ENCODE peak calls at places on chromosomes 6 and 20, in nine cellular contexts. One of them, this sample, is unnamed.

GRCh38 chr20:63206878-63207277 is 9.1 kb downstream of the YTHDF1 start:
- DNase-seq in brain microvascular endothelial cell: no peak
- DNase-seq in testis: peak
- DNase-seq in kidney: peak
- DNase-seq in transverse colon: no peak
- DNase-seq in uterus: no peak
- DNase-seq in AG04450: no peak
- DNase-seq in cardiac muscle cell: no peak
- DNase-seq in lower lobe of right lung: no peak
- DNase-seq in this sample: no peak

GRCh38 chr6:145809211-145809610 is 5.4 kb downstream of the FBXO30 start:
- DNase-seq in brain microvascular endothelial cell: no peak
- DNase-seq in testis: no peak
- DNase-seq in kidney: no peak
- DNase-seq in transverse colon: no peak
- DNase-seq in uterus: no peak
- DNase-seq in AG04450: no peak
- DNase-seq in cardiac muscle cell: no peak
- DNase-seq in lower lobe of right lung: no peak
- DNase-seq in this sample: no peak

GRCh38 chr6:90701146-90701781 is 114.4 kb upstream of the MAP3K7 start:
- DNase-seq in brain microvascular endothelial cell: no peak
- DNase-seq in testis: no peak
- DNase-seq in kidney: no peak
- DNase-seq in transverse colon: no peak
- DNase-seq in uterus: no peak
- DNase-seq in AG04450: no peak
- DNase-seq in cardiac muscle cell: no peak
- DNase-seq in lower lobe of right lung: no peak
- DNase-seq in this sample: no peak

GRCh38 chr6:43773050-43773956 is 3.3 kb downstream of the VEGFA start:
- DNase-seq in brain microvascular endothelial cell: no peak
- DNase-seq in testis: peak
- DNase-seq in kidney: peak
- DNase-seq in transverse colon: peak
- DNase-seq in uterus: peak
- DNase-seq in AG04450: no peak
- DNase-seq in cardiac muscle cell: peak
- DNase-seq in lower lobe of right lung: peak
- DNase-seq in this sample: no peak

GRCh38 chr6:19478992-19479391 is 358.2 kb upstream of the ID4 start:
- DNase-seq in brain microvascular endothelial cell: peak
- DNase-seq in testis: peak
- DNase-seq in kidney: no peak
- DNase-seq in transverse colon: no peak
- DNase-seq in uterus: no peak
- DNase-seq in AG04450: no peak
- DNase-seq in cardiac muscle cell: no peak
- DNase-seq in lower lobe of right lung: no peak
- DNase-seq in this sample: no peak

GRCh38 chr6:30752164-30752927 is 8.0 kb upstream of the IER3 start:
- DNase-seq in brain microvascular endothelial cell: peak
- DNase-seq in testis: peak
- DNase-seq in kidney: peak
- DNase-seq in transverse colon: peak
- DNase-seq in uterus: peak
- DNase-seq in AG04450: peak
- DNase-seq in cardiac muscle cell: no peak
- DNase-seq in lower lobe of right lung: peak
- DNase-seq in this sample: peak

GRCh38 chr20:32603046-32603726 is 18.1 kb upstream of the NOL4L start:
- DNase-seq in brain microvascular endothelial cell: no peak
- DNase-seq in testis: no peak
- DNase-seq in kidney: no peak
- DNase-seq in transverse colon: peak
- DNase-seq in uterus: no peak
- DNase-seq in AG04450: no peak
- DNase-seq in cardiac muscle cell: no peak
- DNase-seq in lower lobe of right lung: peak
- DNase-seq in this sample: no peak

GRCh38 chr6:24513602-24514001 is 18.8 kb downstream of the ALDH5A1 start:
- DNase-seq in brain microvascular endothelial cell: no peak
- DNase-seq in testis: no peak
- DNase-seq in kidney: no peak
- DNase-seq in transverse colon: peak
- DNase-seq in uterus: no peak
- DNase-seq in AG04450: no peak
- DNase-seq in cardiac muscle cell: no peak
- DNase-seq in lower lobe of right lung: no peak
- DNase-seq in this sample: no peak

GRCh38 chr6:36719126-36719525 is 21.5 kb downstream of the RAB44 start:
- DNase-seq in brain microvascular endothelial cell: no peak
- DNase-seq in testis: no peak
- DNase-seq in kidney: no peak
- DNase-seq in transverse colon: peak
- DNase-seq in uterus: no peak
- DNase-seq in AG04450: no peak
- DNase-seq in cardiac muscle cell: no peak
- DNase-seq in lower lobe of right lung: no peak
- DNase-seq in this sample: no peak

GRCh38 chr6:39239527-39240154 is 10.4 kb upstream of the KCNK5 start:
- DNase-seq in brain microvascular endothelial cell: no peak
- DNase-seq in testis: no peak
- DNase-seq in kidney: no peak
- DNase-seq in transverse colon: no peak
- DNase-seq in uterus: no peak
- DNase-seq in AG04450: no peak
- DNase-seq in cardiac muscle cell: no peak
- DNase-seq in lower lobe of right lung: no peak
- DNase-seq in this sample: no peak

GRCh38 chr6:134446228-134446848 is 128.4 kb upstream of the SGK1 start:
- DNase-seq in brain microvascular endothelial cell: no peak
- DNase-seq in testis: no peak
- DNase-seq in kidney: no peak
- DNase-seq in transverse colon: no peak
- DNase-seq in uterus: no peak
- DNase-seq in AG04450: no peak
- DNase-seq in cardiac muscle cell: no peak
- DNase-seq in lower lobe of right lung: no peak
- DNase-seq in this sample: no peak

GRCh38 chr20:3115190-3116107 is 30.9 kb upstream of the AVP start:
- DNase-seq in brain microvascular endothelial cell: peak
- DNase-seq in testis: peak
- DNase-seq in kidney: peak
- DNase-seq in transverse colon: no peak
- DNase-seq in uterus: peak
- DNase-seq in AG04450: peak
- DNase-seq in cardiac muscle cell: peak
- DNase-seq in lower lobe of right lung: no peak
- DNase-seq in this sample: no peak

GRCh38 chr6:45512594-45512993 is 134.9 kb upstream of the SUPT3H start:
- DNase-seq in brain microvascular endothelial cell: no peak
- DNase-seq in testis: no peak
- DNase-seq in kidney: no peak
- DNase-seq in transverse colon: no peak
- DNase-seq in uterus: no peak
- DNase-seq in AG04450: no peak
- DNase-seq in cardiac muscle cell: no peak
- DNase-seq in lower lobe of right lung: no peak
- DNase-seq in this sample: no peak

GRCh38 chr20:17987988-17988387 is 19.2 kb downstream of the MGME1 start:
- DNase-seq in brain microvascular endothelial cell: no peak
- DNase-seq in testis: no peak
- DNase-seq in kidney: no peak
- DNase-seq in transverse colon: no peak
- DNase-seq in uterus: no peak
- DNase-seq in AG04450: no peak
- DNase-seq in cardiac muscle cell: no peak
- DNase-seq in lower lobe of right lung: no peak
- DNase-seq in this sample: no peak

GRCh38 chr20:8858181-8858794 is 210.6 kb upstream of the PLCB4 start:
- DNase-seq in brain microvascular endothelial cell: peak
- DNase-seq in testis: no peak
- DNase-seq in kidney: no peak
- DNase-seq in transverse colon: no peak
- DNase-seq in uterus: no peak
- DNase-seq in AG04450: no peak
- DNase-seq in cardiac muscle cell: no peak
- DNase-seq in lower lobe of right lung: no peak
- DNase-seq in this sample: no peak

GRCh38 chr6:121691126-121691540 is 255.7 kb downstream of the GJA1 start:
- DNase-seq in brain microvascular endothelial cell: no peak
- DNase-seq in testis: no peak
- DNase-seq in kidney: no peak
- DNase-seq in transverse colon: no peak
- DNase-seq in uterus: no peak
- DNase-seq in AG04450: no peak
- DNase-seq in cardiac muscle cell: no peak
- DNase-seq in lower lobe of right lung: no peak
- DNase-seq in this sample: no peak

GRCh38 chr6:132648356-132648755 is 10.6 kb downstream of the TAAR1 start:
- DNase-seq in brain microvascular endothelial cell: peak
- DNase-seq in testis: no peak
- DNase-seq in kidney: no peak
- DNase-seq in transverse colon: no peak
- DNase-seq in uterus: no peak
- DNase-seq in AG04450: no peak
- DNase-seq in cardiac muscle cell: no peak
- DNase-seq in lower lobe of right lung: no peak
- DNase-seq in this sample: no peak

GRCh38 chr20:43388267-43389081 is 69.2 kb upstream of the SRSF6 start:
- DNase-seq in brain microvascular endothelial cell: peak
- DNase-seq in testis: peak
- DNase-seq in kidney: no peak
- DNase-seq in transverse colon: no peak
- DNase-seq in uterus: peak
- DNase-seq in AG04450: no peak
- DNase-seq in cardiac muscle cell: no peak
- DNase-seq in lower lobe of right lung: peak
- DNase-seq in this sample: no peak

GRCh38 chr6:75206338-75207210 is 721 bp upstream of the COL12A1 start:
- DNase-seq in brain microvascular endothelial cell: peak
- DNase-seq in testis: no peak
- DNase-seq in kidney: peak
- DNase-seq in transverse colon: no peak
- DNase-seq in uterus: peak
- DNase-seq in AG04450: no peak
- DNase-seq in cardiac muscle cell: no peak
- DNase-seq in lower lobe of right lung: no peak
- DNase-seq in this sample: peak

GRCh38 chr20:24468401-24469115 is 871 bp upstream of the SYNDIG1 start:
- DNase-seq in brain microvascular endothelial cell: no peak
- DNase-seq in testis: no peak
- DNase-seq in kidney: peak
- DNase-seq in transverse colon: no peak
- DNase-seq in uterus: no peak
- DNase-seq in AG04450: no peak
- DNase-seq in cardiac muscle cell: no peak
- DNase-seq in lower lobe of right lung: no peak
- DNase-seq in this sample: no peak
- H3K4me3 ChIP-seq in brain microvascular endothelial cell: peak
- H3K4me3 ChIP-seq in testis: peak
- H3K4me3 ChIP-seq in kidney: no peak
- H3K4me3 ChIP-seq in transverse colon: no peak
- H3K4me3 ChIP-seq in uterus: peak
- H3K4me3 ChIP-seq in AG04450: no peak
- H3K4me3 ChIP-seq in cardiac muscle cell: peak
- H3K4me3 ChIP-seq in lower lobe of right lung: peak
- H3K4me3 ChIP-seq in this sample: peak

GRCh38 chr20:41178495-41178894 is 41.2 kb downstream of the PLCG1 start:
- DNase-seq in brain microvascular endothelial cell: no peak
- DNase-seq in testis: peak
- DNase-seq in kidney: no peak
- DNase-seq in transverse colon: no peak
- DNase-seq in uterus: no peak
- DNase-seq in AG04450: no peak
- DNase-seq in cardiac muscle cell: no peak
- DNase-seq in lower lobe of right lung: no peak
- DNase-seq in this sample: no peak
- H3K27ac ChIP-seq in brain microvascular endothelial cell: no peak
- H3K27ac ChIP-seq in testis: peak
- H3K27ac ChIP-seq in kidney: no peak
- H3K27ac ChIP-seq in transverse colon: peak
- H3K27ac ChIP-seq in uterus: peak
- H3K27ac ChIP-seq in AG04450: no peak
- H3K27ac ChIP-seq in cardiac muscle cell: no peak
- H3K27ac ChIP-seq in lower lobe of right lung: peak
- H3K27ac ChIP-seq in this sample: peak

GRCh38 chr6:17714879-17715860 is 8.4 kb upstream of the NUP153 start:
- DNase-seq in brain microvascular endothelial cell: peak
- DNase-seq in testis: no peak
- DNase-seq in kidney: no peak
- DNase-seq in transverse colon: no peak
- DNase-seq in uterus: no peak
- DNase-seq in AG04450: peak
- DNase-seq in cardiac muscle cell: no peak
- DNase-seq in lower lobe of right lung: no peak
- DNase-seq in this sample: no peak
- TF ChIP-seq CTCF in brain microvascular endothelial cell: no peak
- TF ChIP-seq CTCF in testis: no peak
- TF ChIP-seq CTCF in kidney: no peak
- TF ChIP-seq CTCF in transverse colon: no peak
- TF ChIP-seq CTCF in uterus: no peak
- TF ChIP-seq CTCF in AG04450: no peak
- TF ChIP-seq CTCF in cardiac muscle cell: no peak
- TF ChIP-seq CTCF in lower lobe of right lung: no peak
- TF ChIP-seq CTCF in this sample: no peak

GRCh38 chr6:13273202-13273930 is 55.0 kb downstream of the TBC1D7 start:
- DNase-seq in brain microvascular endothelial cell: no peak
- DNase-seq in testis: no peak
- DNase-seq in kidney: no peak
- DNase-seq in transverse colon: no peak
- DNase-seq in uterus: no peak
- DNase-seq in AG04450: no peak
- DNase-seq in cardiac muscle cell: no peak
- DNase-seq in lower lobe of right lung: no peak
- DNase-seq in this sample: no peak

GRCh38 chr6:13275435-13275989 is 52.8 kb downstream of the TBC1D7 start:
- DNase-seq in brain microvascular endothelial cell: no peak
- DNase-seq in testis: no peak
- DNase-seq in kidney: no peak
- DNase-seq in transverse colon: no peak
- DNase-seq in uterus: no peak
- DNase-seq in AG04450: no peak
- DNase-seq in cardiac muscle cell: no peak
- DNase-seq in lower lobe of right lung: no peak
- DNase-seq in this sample: no peak

GRCh38 chr6:13274707-13275434 is 53.5 kb downstream of the TBC1D7 start:
- DNase-seq in brain microvascular endothelial cell: no peak
- DNase-seq in testis: no peak
- DNase-seq in kidney: no peak
- DNase-seq in transverse colon: no peak
- DNase-seq in uterus: no peak
- DNase-seq in AG04450: no peak
- DNase-seq in cardiac muscle cell: no peak
- DNase-seq in lower lobe of right lung: no peak
- DNase-seq in this sample: no peak

GRCh38 chr6:13273931-13274706 is 54.2 kb downstream of the TBC1D7 start:
- DNase-seq in brain microvascular endothelial cell: no peak
- DNase-seq in testis: peak
- DNase-seq in kidney: no peak
- DNase-seq in transverse colon: peak
- DNase-seq in uterus: no peak
- DNase-seq in AG04450: no peak
- DNase-seq in cardiac muscle cell: no peak
- DNase-seq in lower lobe of right lung: peak
- DNase-seq in this sample: no peak

GRCh38 chr6:13272131-13273046 is 55.9 kb downstream of the TBC1D7 start:
- DNase-seq in brain microvascular endothelial cell: no peak
- DNase-seq in testis: peak
- DNase-seq in kidney: peak
- DNase-seq in transverse colon: peak
- DNase-seq in uterus: no peak
- DNase-seq in AG04450: no peak
- DNase-seq in cardiac muscle cell: no peak
- DNase-seq in lower lobe of right lung: peak
- DNase-seq in this sample: no peak
- H3K4me3 ChIP-seq in brain microvascular endothelial cell: no peak
- H3K4me3 ChIP-seq in testis: no peak
- H3K4me3 ChIP-seq in kidney: no peak
- H3K4me3 ChIP-seq in transverse colon: no peak
- H3K4me3 ChIP-seq in uterus: no peak
- H3K4me3 ChIP-seq in AG04450: no peak
- H3K4me3 ChIP-seq in cardiac muscle cell: no peak
- H3K4me3 ChIP-seq in lower lobe of right lung: peak
- H3K4me3 ChIP-seq in this sample: no peak

This sample was measured in coronary artery.